ENCODE peak calls at places on chromosomes 2 and 18, in seven cellular contexts. One of them, this sample, is unnamed.

GRCh38 chr2:8289111-8289510 is 392.7 kb upstream of the ID2 start:
- DNase-seq in Peyer's patch: no peak
- DNase-seq in esophagus squamous epithelium: no peak
- DNase-seq in IMR-90: no peak
- DNase-seq in prostate gland: no peak
- DNase-seq in heart left ventricle: no peak
- DNase-seq in K562: no peak
- DNase-seq in this sample: no peak

GRCh38 chr18:29361843-29362242 is 1184.9 kb upstream of the CDH2 start:
- DNase-seq in Peyer's patch: no peak
- DNase-seq in esophagus squamous epithelium: no peak
- DNase-seq in IMR-90: no peak
- DNase-seq in prostate gland: no peak
- DNase-seq in heart left ventricle: no peak
- DNase-seq in K562: no peak
- DNase-seq in this sample: no peak

GRCh38 chr2:100237046-100237615 is 85.2 kb downstream of the LONRF2 start:
- DNase-seq in Peyer's patch: no peak
- DNase-seq in esophagus squamous epithelium: no peak
- DNase-seq in IMR-90: peak
- DNase-seq in prostate gland: no peak
- DNase-seq in heart left ventricle: no peak
- DNase-seq in K562: no peak
- DNase-seq in this sample: no peak

GRCh38 chr2:218405365-218406208 is 5.9 kb downstream of the CTDSP1 start:
- DNase-seq in Peyer's patch: peak
- DNase-seq in esophagus squamous epithelium: no peak
- DNase-seq in IMR-90: no peak
- DNase-seq in prostate gland: no peak
- DNase-seq in heart left ventricle: no peak
- DNase-seq in K562: no peak
- DNase-seq in this sample: peak

GRCh38 chr2:159137511-159138101 is 148.9 kb downstream of the WDSUB1 start:
- DNase-seq in Peyer's patch: no peak
- DNase-seq in esophagus squamous epithelium: no peak
- DNase-seq in IMR-90: no peak
- DNase-seq in prostate gland: no peak
- DNase-seq in heart left ventricle: no peak
- DNase-seq in K562: no peak
- DNase-seq in this sample: no peak

GRCh38 chr18:74899554-74899953 is 301.9 kb downstream of the ZNF407 start:
- DNase-seq in Peyer's patch: no peak
- DNase-seq in esophagus squamous epithelium: no peak
- DNase-seq in IMR-90: no peak
- DNase-seq in prostate gland: no peak
- DNase-seq in heart left ventricle: no peak
- DNase-seq in K562: no peak
- DNase-seq in this sample: peak

GRCh38 chr2:3730646-3731045 is 27.3 kb downstream of the DCDC2C start:
- DNase-seq in Peyer's patch: no peak
- DNase-seq in esophagus squamous epithelium: no peak
- DNase-seq in IMR-90: peak
- DNase-seq in prostate gland: no peak
- DNase-seq in heart left ventricle: no peak
- DNase-seq in K562: no peak
- DNase-seq in this sample: no peak

GRCh38 chr2:138581909-138582308 is 80.3 kb downstream of the SPOPL start:
- DNase-seq in Peyer's patch: no peak
- DNase-seq in esophagus squamous epithelium: no peak
- DNase-seq in IMR-90: no peak
- DNase-seq in prostate gland: no peak
- DNase-seq in heart left ventricle: no peak
- DNase-seq in K562: no peak
- DNase-seq in this sample: no peak

GRCh38 chr18:41395695-41396094 is 559.3 kb upstream of the PIK3C3 start:
- DNase-seq in Peyer's patch: no peak
- DNase-seq in esophagus squamous epithelium: no peak
- DNase-seq in IMR-90: peak
- DNase-seq in prostate gland: no peak
- DNase-seq in heart left ventricle: no peak
- DNase-seq in K562: no peak
- DNase-seq in this sample: no peak

GRCh38 chr2:223235986-223236385 is 184.0 kb downstream of the KCNE4 start:
- DNase-seq in Peyer's patch: no peak
- DNase-seq in esophagus squamous epithelium: no peak
- DNase-seq in IMR-90: no peak
- DNase-seq in prostate gland: no peak
- DNase-seq in heart left ventricle: no peak
- DNase-seq in K562: no peak
- DNase-seq in this sample: no peak

GRCh38 chr2:128315122-128315828 is 3.4 kb downstream of the HS6ST1 start:
- DNase-seq in Peyer's patch: peak
- DNase-seq in esophagus squamous epithelium: no peak
- DNase-seq in IMR-90: no peak
- DNase-seq in prostate gland: peak
- DNase-seq in heart left ventricle: peak
- DNase-seq in K562: no peak
- DNase-seq in this sample: no peak

GRCh38 chr2:231170058-231170457 is 28.4 kb upstream of the ARMC9 start:
- DNase-seq in Peyer's patch: no peak
- DNase-seq in esophagus squamous epithelium: no peak
- DNase-seq in IMR-90: peak
- DNase-seq in prostate gland: no peak
- DNase-seq in heart left ventricle: no peak
- DNase-seq in K562: no peak
- DNase-seq in this sample: no peak

GRCh38 chr18:10490401-10491289 is 35.2 kb upstream of the NAPG start:
- DNase-seq in Peyer's patch: peak
- DNase-seq in esophagus squamous epithelium: no peak
- DNase-seq in IMR-90: no peak
- DNase-seq in prostate gland: no peak
- DNase-seq in heart left ventricle: peak
- DNase-seq in K562: peak
- DNase-seq in this sample: no peak

GRCh38 chr2:240623531-240624010 is 1.7 kb upstream of the GPR35 start:
- DNase-seq in Peyer's patch: no peak
- DNase-seq in esophagus squamous epithelium: no peak
- DNase-seq in IMR-90: no peak
- DNase-seq in prostate gland: no peak
- DNase-seq in heart left ventricle: peak
- DNase-seq in K562: no peak
- DNase-seq in this sample: no peak

GRCh38 chr18:21548647-21549046 is 51.9 kb downstream of the ESCO1 start:
- DNase-seq in Peyer's patch: no peak
- DNase-seq in esophagus squamous epithelium: no peak
- DNase-seq in IMR-90: no peak
- DNase-seq in prostate gland: no peak
- DNase-seq in heart left ventricle: no peak
- DNase-seq in K562: no peak
- DNase-seq in this sample: no peak

GRCh38 chr2:34498561-34498960 is 899.5 kb upstream of the FAM98A start:
- DNase-seq in Peyer's patch: no peak
- DNase-seq in esophagus squamous epithelium: no peak
- DNase-seq in IMR-90: no peak
- DNase-seq in prostate gland: no peak
- DNase-seq in heart left ventricle: no peak
- DNase-seq in K562: no peak
- DNase-seq in this sample: no peak

GRCh38 chr2:81523344-81523743 is 1218.8 kb upstream of the LRRTM1 start:
- DNase-seq in Peyer's patch: no peak
- DNase-seq in esophagus squamous epithelium: no peak
- DNase-seq in IMR-90: no peak
- DNase-seq in prostate gland: no peak
- DNase-seq in heart left ventricle: no peak
- DNase-seq in K562: no peak
- DNase-seq in this sample: no peak

GRCh38 chr2:16612490-16612889 is 53.1 kb downstream of the CYRIA start:
- DNase-seq in Peyer's patch: no peak
- DNase-seq in esophagus squamous epithelium: no peak
- DNase-seq in IMR-90: no peak
- DNase-seq in prostate gland: no peak
- DNase-seq in heart left ventricle: no peak
- DNase-seq in K562: no peak
- DNase-seq in this sample: no peak

GRCh38 chr2:162582357-162582798 is 238.4 kb downstream of the GCA start:
- DNase-seq in Peyer's patch: no peak
- DNase-seq in esophagus squamous epithelium: no peak
- DNase-seq in IMR-90: no peak
- DNase-seq in prostate gland: no peak
- DNase-seq in heart left ventricle: no peak
- DNase-seq in K562: no peak
- DNase-seq in this sample: no peak

GRCh38 chr2:207975910-207976309 is 49.4 kb downstream of the PLEKHM3 start:
- DNase-seq in Peyer's patch: no peak
- DNase-seq in esophagus squamous epithelium: no peak
- DNase-seq in IMR-90: no peak
- DNase-seq in prostate gland: no peak
- DNase-seq in heart left ventricle: no peak
- DNase-seq in K562: no peak
- DNase-seq in this sample: no peak

GRCh38 chr18:79511271-79511670 is 115.5 kb downstream of the NFATC1 start:
- DNase-seq in Peyer's patch: peak
- DNase-seq in esophagus squamous epithelium: no peak
- DNase-seq in IMR-90: no peak
- DNase-seq in prostate gland: no peak
- DNase-seq in heart left ventricle: peak
- DNase-seq in K562: no peak
- DNase-seq in this sample: peak

GRCh38 chr2:3257166-3257565 is 120.5 kb downstream of the EIPR1 start:
- DNase-seq in Peyer's patch: no peak
- DNase-seq in esophagus squamous epithelium: no peak
- DNase-seq in IMR-90: peak
- DNase-seq in prostate gland: no peak
- DNase-seq in heart left ventricle: no peak
- DNase-seq in K562: no peak
- DNase-seq in this sample: no peak

GRCh38 chr2:121501070-121501469 is 29.6 kb upstream of the RNU4ATAC start:
- DNase-seq in Peyer's patch: no peak
- DNase-seq in esophagus squamous epithelium: no peak
- DNase-seq in IMR-90: peak
- DNase-seq in prostate gland: no peak
- DNase-seq in heart left ventricle: no peak
- DNase-seq in K562: no peak
- DNase-seq in this sample: no peak

GRCh38 chr2:173079141-173079540 is 3.5 kb downstream of the MAP3K20 start:
- DNase-seq in Peyer's patch: no peak
- DNase-seq in esophagus squamous epithelium: no peak
- DNase-seq in IMR-90: peak
- DNase-seq in prostate gland: no peak
- DNase-seq in heart left ventricle: no peak
- DNase-seq in K562: no peak
- DNase-seq in this sample: no peak

GRCh38 chr2:59196511-59196910 is 955.4 kb upstream of the FANCL start:
- DNase-seq in Peyer's patch: no peak
- DNase-seq in esophagus squamous epithelium: no peak
- DNase-seq in IMR-90: peak
- DNase-seq in prostate gland: no peak
- DNase-seq in heart left ventricle: no peak
- DNase-seq in K562: no peak
- DNase-seq in this sample: no peak

GRCh38 chr2:127197475-127198385 is 22.4 kb downstream of the CYP27C1 start:
- DNase-seq in Peyer's patch: peak
- DNase-seq in esophagus squamous epithelium: no peak
- DNase-seq in IMR-90: peak
- DNase-seq in prostate gland: peak
- DNase-seq in heart left ventricle: no peak
- DNase-seq in K562: peak
- DNase-seq in this sample: peak
- TF ChIP-seq CTCF in Peyer's patch: peak
- TF ChIP-seq CTCF in esophagus squamous epithelium: peak
- TF ChIP-seq CTCF in IMR-90: peak
- TF ChIP-seq CTCF in prostate gland: no peak
- TF ChIP-seq CTCF in heart left ventricle: peak
- TF ChIP-seq CTCF in K562: peak
- TF ChIP-seq CTCF in this sample: no peak

GRCh38 chr18:71040161-71040560 is 751.3 kb downstream of the SOCS6 start:
- DNase-seq in Peyer's patch: no peak
- DNase-seq in esophagus squamous epithelium: no peak
- DNase-seq in IMR-90: peak
- DNase-seq in prostate gland: no peak
- DNase-seq in heart left ventricle: no peak
- DNase-seq in K562: no peak
- DNase-seq in this sample: no peak

GRCh38 chr18:71038196-71038595 is 749.4 kb downstream of the SOCS6 start:
- DNase-seq in Peyer's patch: no peak
- DNase-seq in esophagus squamous epithelium: no peak
- DNase-seq in IMR-90: no peak
- DNase-seq in prostate gland: no peak
- DNase-seq in heart left ventricle: no peak
- DNase-seq in K562: no peak
- DNase-seq in this sample: no peak

GRCh38 chr18:71036783-71037182 is 747.9 kb downstream of the SOCS6 start:
- DNase-seq in Peyer's patch: no peak
- DNase-seq in esophagus squamous epithelium: no peak
- DNase-seq in IMR-90: peak
- DNase-seq in prostate gland: no peak
- DNase-seq in heart left ventricle: no peak
- DNase-seq in K562: no peak
- DNase-seq in this sample: no peak
- TF ChIP-seq POLR2A in Peyer's patch: no peak
- TF ChIP-seq POLR2A in esophagus squamous epithelium: no peak
- TF ChIP-seq POLR2A in IMR-90: no peak
- TF ChIP-seq POLR2A in prostate gland: no peak
- TF ChIP-seq POLR2A in heart left ventricle: no peak
- TF ChIP-seq POLR2A in K562: no peak
- TF ChIP-seq POLR2A in this sample: no peak

DNA sequence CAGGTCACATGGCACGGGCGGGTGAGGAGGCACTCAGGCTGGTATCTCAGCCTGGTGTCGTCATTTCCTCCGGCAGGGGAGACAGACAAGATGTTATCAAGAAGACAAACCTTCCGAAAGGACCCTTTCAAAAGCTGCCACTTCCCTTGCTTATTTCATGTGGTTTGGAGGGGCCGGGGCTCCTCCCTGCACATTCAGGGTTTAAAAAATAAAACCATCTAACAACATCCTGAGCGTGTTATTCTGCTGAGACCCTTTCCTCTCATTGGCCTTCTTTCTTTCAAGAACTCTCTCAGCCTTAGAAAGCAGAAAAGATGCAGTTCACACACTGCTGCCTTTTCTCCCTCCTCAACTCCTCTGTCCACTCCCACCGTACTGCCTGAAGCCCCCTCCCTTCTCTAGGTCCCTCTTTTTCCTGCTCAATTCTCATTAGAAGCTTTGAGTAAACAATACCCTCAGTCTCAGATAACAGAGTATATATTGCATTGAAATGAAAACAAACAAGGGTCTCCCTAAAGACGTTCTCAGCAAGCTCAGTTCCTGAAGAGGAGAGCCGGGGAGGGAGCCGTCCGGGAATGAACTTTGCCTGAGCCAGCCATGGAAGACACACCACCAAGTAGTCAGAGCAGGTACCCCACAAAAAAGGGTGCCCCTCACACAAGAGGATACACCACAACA is 9.8 kb downstream of the SMAD7 start:
- DNase-seq in Peyer's patch: peak
- DNase-seq in esophagus squamous epithelium: no peak
- DNase-seq in IMR-90: peak
- DNase-seq in prostate gland: no peak
- DNase-seq in heart left ventricle: no peak
- DNase-seq in K562: no peak
- DNase-seq in this sample: no peak
- H3K4me3 ChIP-seq in Peyer's patch: peak
- H3K4me3 ChIP-seq in esophagus squamous epithelium: peak
- H3K4me3 ChIP-seq in IMR-90: no peak
- H3K4me3 ChIP-seq in prostate gland: no peak
- H3K4me3 ChIP-seq in heart left ventricle: peak
- H3K4me3 ChIP-seq in K562: no peak
- H3K4me3 ChIP-seq in this sample: no peak

GRCh38 chr18:35592298-35592697 is 10.8 kb downstream of the GALNT1 start:
- DNase-seq in Peyer's patch: peak
- DNase-seq in esophagus squamous epithelium: no peak
- DNase-seq in IMR-90: no peak
- DNase-seq in prostate gland: no peak
- DNase-seq in heart left ventricle: no peak
- DNase-seq in K562: no peak
- DNase-seq in this sample: no peak
- TF ChIP-seq CTCF in Peyer's patch: no peak
- TF ChIP-seq CTCF in esophagus squamous epithelium: no peak
- TF ChIP-seq CTCF in IMR-90: no peak
- TF ChIP-seq CTCF in prostate gland: no peak
- TF ChIP-seq CTCF in heart left ventricle: no peak
- TF ChIP-seq CTCF in K562: no peak
- TF ChIP-seq CTCF in this sample: no peak

This sample was measured in uterus.